ENCODE peak calls at places on chromosomes 1 and 21, in four cellular contexts. Q, C, G and Y are unnamed samples.

GRCh38 chr1:50279622-50280320 is 143.5 kb downstream of the DMRTA2 start:
- DNase-seq in C (no peak), Q (peak), G (peak), Y (no peak)

GRCh38 chr1:22681564-22682276 is 28.7 kb downstream of the C1QB start:
- DNase-seq in Q (no peak), G (no peak), C (no peak), Y (no peak)

GRCh38 chr1:62228883-62229187 is 34.2 kb downstream of the L1TD1 start:
- DNase-seq in G (no peak), Q (no peak), C (no peak), Y (no peak)

GRCh38 chr1:145796753-145797152 is 27.1 kb downstream of the RNF115 start:
- DNase-seq in Q (no peak), G (no peak), C (no peak), Y (no peak)

GRCh38 chr21:15138475-15138874 is 73.7 kb upstream of the NRIP1 start:
- DNase-seq in G (no peak), C (no peak), Q (no peak), Y (no peak)

GRCh38 chr1:222241410-222241809 is 306.5 kb downstream of the HHIPL2 start:
- DNase-seq in Q (no peak), C (no peak), G (no peak), Y (no peak)

GRCh38 chr1:111290640-111291039 is at the start of gene CHIA:
- DNase-seq in Q (no peak), C (no peak), G (no peak), Y (no peak)

GRCh38 chr1:112557385-112557784 is 48.6 kb downstream of the WNT2B start:
- DNase-seq in Q (no peak), G (no peak), C (peak), Y (no peak)

GRCh38 chr21:42835611-42836401 is 43.5 kb downstream of the WDR4 start:
- DNase-seq in Q (peak), G (no peak), C (no peak), Y (no peak)

GRCh38 chr21:35920428-35920827 is 139.9 kb downstream of the SETD4 start:
- DNase-seq in C (no peak), Q (no peak), G (no peak), Y (no peak)

GRCh38 chr1:231376875-231377549 is 38.9 kb downstream of the SPRTN start:
- DNase-seq in G (no peak), Q (no peak), C (no peak), Y (no peak)

GRCh38 chr1:164017239-164017638 is 541.7 kb upstream of the PBX1 start:
- DNase-seq in Q (no peak), C (no peak), G (no peak), Y (no peak)

GRCh38 chr1:211382714-211383480 is 56.3 kb downstream of the TRAF5 start:
- DNase-seq in Q (peak), G (peak), C (peak), Y (peak)
- TF ChIP-seq POLR2A in Q (peak), G (peak), C (peak), Y (peak)

GRCh38 chr1:29802181-29803068 is 566.1 kb downstream of the PTPRU start:
- DNase-seq in C (no peak), Q (peak), G (no peak), Y (no peak)
- TF ChIP-seq EGR1 in C (no peak), Q (no peak), G (no peak), Y (no peak)

DNA sequence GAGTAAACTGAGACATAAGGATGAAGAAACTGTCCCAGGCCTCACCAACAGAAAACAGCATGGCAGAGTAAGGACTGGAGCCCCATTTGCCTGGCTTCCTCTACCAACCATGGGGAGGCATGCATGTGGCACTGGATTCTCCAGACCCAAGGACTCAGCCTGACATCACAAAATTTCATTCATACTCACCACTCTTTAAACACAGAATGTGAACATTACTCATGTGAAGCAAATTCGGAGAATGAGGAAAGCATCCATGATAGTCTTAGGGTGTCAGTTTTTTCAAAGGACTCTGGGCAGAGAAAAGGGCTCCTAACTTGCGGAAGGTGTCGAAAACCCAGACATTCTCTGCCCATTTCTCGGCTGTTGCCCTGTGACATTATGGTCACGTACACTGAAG is 83.9 kb downstream of the PCNX2 start:
- DNase-seq in Q (no peak), G (no peak), C (no peak), Y (no peak)
- TF ChIP-seq YY1 in Q (no peak), G (no peak), C (no peak), Y (no peak)

GRCh38 chr1:66335859-66336640 is 197.9 kb upstream of the SGIP1 start:
- DNase-seq in G (no peak), Q (no peak), C (peak), Y (no peak)
- TF ChIP-seq POLR2A in G (no peak), Q (no peak), C (peak), Y (no peak)

GRCh38 chr21:29181799-29182470 is 51.5 kb downstream of the MAP3K7CL start:
- DNase-seq in G (no peak), Q (no peak), C (no peak), Y (peak)

GRCh38 chr21:29185172-29185571 is 54.7 kb downstream of the MAP3K7CL start:
- DNase-seq in Q (no peak), C (no peak), G (no peak), Y (no peak)

GRCh38 chr21:29185633-29186032 is 55.2 kb downstream of the MAP3K7CL start:
- DNase-seq in G (no peak), C (no peak), Q (no peak), Y (no peak)

GRCh38 chr21:29184047-29184446 is 53.6 kb downstream of the MAP3K7CL start:
- DNase-seq in Q (no peak), G (no peak), C (no peak), Y (no peak)

DNA sequence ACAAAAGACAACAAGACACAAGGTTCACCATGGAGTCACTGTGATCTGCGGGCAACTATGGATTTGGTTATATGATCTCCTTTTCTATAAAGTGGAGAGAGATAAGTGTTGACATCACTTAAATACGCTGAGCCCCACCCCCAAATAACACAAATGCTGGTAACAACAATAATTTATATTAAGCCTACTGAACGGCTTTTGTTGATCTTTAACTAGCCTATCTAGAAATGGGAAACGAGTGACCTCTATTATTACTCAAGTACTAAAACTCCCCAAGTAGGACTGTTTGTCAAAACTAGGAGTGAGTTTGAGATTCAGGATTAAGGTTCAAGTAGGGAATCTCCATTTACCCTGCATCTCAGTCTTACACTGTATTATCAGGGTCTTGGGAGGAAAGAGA is 52.2 kb downstream of the MAP3K7CL start:
- DNase-seq in G (no peak), C (no peak), Q (no peak), Y (no peak)
- TF ChIP-seq EGR1 in G (no peak), C (no peak), Q (no peak), Y (no peak)

DNA sequence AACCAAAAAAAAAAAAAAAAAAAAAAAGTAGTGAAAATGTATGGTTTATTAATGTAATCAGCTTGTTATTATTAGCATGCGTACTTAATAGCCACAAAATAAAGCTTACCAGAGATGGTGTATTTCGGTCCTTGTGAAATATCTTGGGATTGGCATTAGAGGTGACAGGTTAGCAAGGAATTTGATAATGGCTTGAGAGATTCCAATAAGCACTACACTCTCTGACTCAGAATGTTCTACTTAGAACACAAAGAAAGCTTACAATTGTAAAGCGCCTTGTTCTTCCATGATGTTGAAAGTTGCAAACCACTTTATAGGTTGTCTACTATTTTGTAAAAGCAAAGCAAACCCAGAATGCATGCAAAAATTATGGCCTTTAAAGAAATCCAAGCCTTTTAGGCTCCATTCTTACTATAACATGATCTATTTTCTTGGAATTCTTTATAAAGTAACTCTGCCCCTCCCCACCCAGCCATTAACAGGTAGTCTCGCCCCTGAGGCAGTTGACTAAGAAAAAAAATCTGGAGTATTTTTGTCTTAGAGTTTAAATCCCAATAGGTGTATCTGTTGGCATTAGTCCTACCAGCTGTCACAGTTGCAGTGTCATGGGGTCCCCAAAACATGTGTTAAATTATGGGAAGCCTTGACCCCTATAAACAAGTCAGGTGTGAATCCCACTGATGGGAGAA is 129.2 kb downstream of the DHRS3 start:
- DNase-seq in G (no peak), C (no peak), Q (no peak), Y (peak)
- TF ChIP-seq YY1 in G (no peak), C (no peak), Q (no peak), Y (no peak)

GRCh38 chr1:209648931-209649776 is 3.1 kb downstream of the LAMB3 start:
- DNase-seq in G (peak), C (no peak), Q (no peak), Y (peak)
- TF ChIP-seq POLR2A in G (no peak), C (no peak), Q (no peak), Y (no peak)

DNA sequence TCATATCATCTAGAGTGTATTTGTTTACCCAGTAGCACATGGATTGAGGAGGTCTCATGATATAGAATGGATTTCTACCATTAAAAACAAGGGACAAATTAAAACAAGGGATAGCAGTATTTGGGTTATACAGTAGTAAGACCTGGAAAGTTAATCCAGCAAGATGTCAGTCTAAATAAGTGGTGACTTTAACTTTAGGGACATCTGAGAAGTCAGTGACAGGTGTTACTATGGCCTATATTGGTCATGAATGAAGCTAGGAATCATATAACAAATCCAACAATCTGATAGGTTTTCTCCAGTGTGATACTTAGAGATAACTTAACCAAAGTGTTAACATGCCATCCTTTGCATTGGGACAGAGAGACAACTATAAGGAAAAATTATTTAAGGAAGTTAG is 42.7 kb upstream of the DHCR24 start:
- DNase-seq in G (no peak), Q (no peak), C (no peak), Y (no peak)
- TF ChIP-seq EGR1 in G (no peak), Q (no peak), C (no peak), Y (no peak)